ENCODE peak calls at places on chromosomes 3 and 15, in nine cellular contexts. G, Q, M, T, R, U, J, N and A are unnamed samples.

GRCh38 chr3:45819543-45819942 is 22.4 kb downstream of the LZTFL1 start:
- DNase-seq in G (no peak), Q (no peak), M (peak), T (peak), R (no peak), U (no peak), J (no peak), N (no peak), A (no peak)

GRCh38 chr3:135014575-135014974 is 219.5 kb downstream of the EPHB1 start:
- DNase-seq in G (no peak), Q (no peak), M (no peak), T (no peak), R (no peak), U (no peak), J (no peak), N (no peak), A (no peak)

GRCh38 chr3:128553560-128553959 is 60.6 kb upstream of the GATA2 start:
- DNase-seq in G (no peak), Q (no peak), M (no peak), T (no peak), R (no peak), U (no peak), J (peak), N (no peak), A (no peak)

GRCh38 chr15:25170781-25171110 is 216.0 kb downstream of the SNRPN start:
- DNase-seq in G (no peak), Q (peak), M (no peak), T (no peak), R (no peak), U (no peak), J (no peak), N (no peak), A (no peak)

GRCh38 chr3:31962801-31963205 is 18.3 kb downstream of the OSBPL10 start:
- DNase-seq in G (no peak), Q (no peak), M (no peak), T (no peak), R (no peak), U (no peak), J (peak), N (no peak), A (peak)

GRCh38 chr3:145959457-145960088 is 201.4 kb downstream of the PLOD2 start:
- DNase-seq in G (no peak), Q (no peak), M (no peak), T (no peak), R (no peak), U (no peak), J (no peak), N (no peak), A (no peak)

GRCh38 chr3:95424296-95424695 is 1361.4 kb downstream of the NSUN3 start:
- DNase-seq in G (no peak), Q (no peak), M (no peak), T (no peak), R (no peak), U (no peak), J (no peak), N (no peak), A (no peak)

GRCh38 chr3:138060792-138061191 is 50.8 kb downstream of the CLDN18 start:
- DNase-seq in G (no peak), Q (no peak), M (no peak), T (no peak), R (no peak), U (no peak), J (no peak), N (no peak), A (no peak)

GRCh38 chr3:51705276-51706020 is 1.4 kb upstream of the GRM2 start:
- DNase-seq in G (no peak), Q (peak), M (no peak), T (no peak), R (no peak), U (no peak), J (no peak), N (no peak), A (no peak)

GRCh38 chr3:40096561-40097506 is 212.7 kb upstream of the EIF1B start:
- DNase-seq in G (no peak), Q (no peak), M (no peak), T (no peak), R (no peak), U (no peak), J (no peak), N (no peak), A (peak)

GRCh38 chr3:81244196-81244595 is 517.2 kb downstream of the GBE1 start:
- DNase-seq in G (no peak), Q (no peak), M (no peak), T (no peak), R (no peak), U (no peak), J (no peak), N (no peak), A (no peak)

GRCh38 chr15:44713006-44713966 is 2.0 kb downstream of the B2M start:
- DNase-seq in G (no peak), Q (no peak), M (no peak), T (peak), R (no peak), U (no peak), J (peak), N (no peak), A (peak)

GRCh38 chr3:186823391-186823790 is 17.1 kb upstream of the RFC4 start:
- DNase-seq in G (no peak), Q (no peak), M (no peak), T (peak), R (no peak), U (no peak), J (no peak), N (no peak), A (no peak)

GRCh38 chr3:168615489-168616020 is 519.8 kb upstream of the GOLIM4 start:
- DNase-seq in G (no peak), Q (no peak), M (no peak), T (no peak), R (no peak), U (no peak), J (no peak), N (no peak), A (no peak)

GRCh38 chr3:77601853-77602440 is 562.0 kb downstream of the ROBO2 start:
- DNase-seq in G (no peak), Q (no peak), M (no peak), T (no peak), R (no peak), U (no peak), J (no peak), N (no peak), A (no peak)

GRCh38 chr3:159928071-159928491 is 60.6 kb upstream of the IL12A start:
- DNase-seq in G (no peak), Q (no peak), M (no peak), T (peak), R (no peak), U (no peak), J (no peak), N (no peak), A (peak)

GRCh38 chr3:132457301-132457700 is 40.0 kb downstream of the DNAJC13 start:
- DNase-seq in G (no peak), Q (no peak), M (no peak), T (peak), R (no peak), U (no peak), J (no peak), N (no peak), A (no peak)

GRCh38 chr3:64108281-64108680 is 85.0 kb upstream of the PSMD6 start:
- DNase-seq in G (no peak), Q (no peak), M (no peak), T (no peak), R (no peak), U (no peak), J (no peak), N (no peak), A (no peak)

GRCh38 chr15:47708116-47708515 is 9.2 kb upstream of the SEMA6D start:
- DNase-seq in G (no peak), Q (no peak), M (no peak), T (no peak), R (no peak), U (no peak), J (peak), N (no peak), A (no peak)

GRCh38 chr15:47715402-47715801 is 1.9 kb upstream of the SEMA6D start:
- DNase-seq in G (no peak), Q (no peak), M (no peak), T (no peak), R (no peak), U (no peak), J (no peak), N (no peak), A (no peak)

GRCh38 chr15:47715856-47716445 is 1.4 kb upstream of the SEMA6D start:
- DNase-seq in G (no peak), Q (no peak), M (no peak), T (peak), R (peak), U (no peak), J (peak), N (no peak), A (no peak)

GRCh38 chr15:47708595-47708994 is 8.7 kb upstream of the SEMA6D start:
- DNase-seq in G (no peak), Q (no peak), M (no peak), T (no peak), R (no peak), U (no peak), J (no peak), N (no peak), A (no peak)

GRCh38 chr15:47711654-47712053 is 5.7 kb upstream of the SEMA6D start:
- DNase-seq in G (no peak), Q (no peak), M (no peak), T (peak), R (no peak), U (no peak), J (peak), N (peak), A (peak)
- TF ChIP-seq CTCF in G (peak), Q (peak), M (peak), T (peak), R (peak), U (peak), J (peak), N (peak), A (peak)

GRCh38 chr15:47371939-47372338 is 345.4 kb upstream of the SEMA6D start:
- DNase-seq in G (no peak), Q (no peak), M (no peak), T (no peak), R (no peak), U (no peak), J (no peak), N (no peak), A (no peak)

GRCh38 chr15:47376190-47376589 is 341.1 kb upstream of the SEMA6D start:
- DNase-seq in G (no peak), Q (no peak), M (no peak), T (no peak), R (no peak), U (no peak), J (no peak), N (no peak), A (no peak)

GRCh38 chr15:47377465-47377864 is 339.8 kb upstream of the SEMA6D start:
- DNase-seq in G (no peak), Q (no peak), M (no peak), T (no peak), R (no peak), U (no peak), J (peak), N (no peak), A (no peak)

GRCh38 chr15:47378527-47378926 is 338.8 kb upstream of the SEMA6D start:
- DNase-seq in G (no peak), Q (no peak), M (no peak), T (no peak), R (no peak), U (no peak), J (no peak), N (no peak), A (no peak)

GRCh38 chr15:47374222-47374621 is 343.1 kb upstream of the SEMA6D start:
- DNase-seq in G (no peak), Q (no peak), M (no peak), T (peak), R (no peak), U (no peak), J (peak), N (no peak), A (peak)
- TF ChIP-seq CTCF in G (peak), Q (no peak), M (peak), T (peak), R (peak), U (no peak), J (peak), N (no peak), A (peak)

GRCh38 chr3:188351648-188352047 is 197.7 kb downstream of the LPP start:
- DNase-seq in G (no peak), Q (no peak), M (no peak), T (no peak), R (no peak), U (no peak), J (no peak), N (no peak), A (no peak)

GRCh38 chr3:188349963-188350332 is 196.0 kb downstream of the LPP start:
- DNase-seq in G (no peak), Q (no peak), M (no peak), T (no peak), R (no peak), U (no peak), J (no peak), N (no peak), A (peak)

GRCh38 chr3:188348445-188349244 is 194.7 kb downstream of the LPP start:
- DNase-seq in G (peak), Q (no peak), M (peak), T (peak), R (peak), U (no peak), J (peak), N (no peak), A (peak)

GRCh38 chr3:188350956-188351355 is 197.0 kb downstream of the LPP start:
- DNase-seq in G (no peak), Q (no peak), M (no peak), T (no peak), R (no peak), U (no peak), J (no peak), N (no peak), A (no peak)

GRCh38 chr3:188349276-188349962 is 195.5 kb downstream of the LPP start:
- DNase-seq in G (no peak), Q (no peak), M (no peak), T (peak), R (peak), U (no peak), J (no peak), N (no peak), A (peak)
- TF ChIP-seq CTCF in G (no peak), Q (no peak), M (no peak), T (peak), R (no peak), U (no peak), J (no peak), N (no peak), A (peak)

GRCh38 chr15:48861813-48862431 is 16.0 kb upstream of the EID1 start:
- DNase-seq in G (no peak), Q (no peak), M (peak), T (peak), R (no peak), U (peak), J (peak), N (peak), A (peak)
- TF ChIP-seq CTCF in G (peak), Q (peak), M (peak), T (peak), R (peak), U (peak), J (peak), N (peak), A (peak)

DNA sequence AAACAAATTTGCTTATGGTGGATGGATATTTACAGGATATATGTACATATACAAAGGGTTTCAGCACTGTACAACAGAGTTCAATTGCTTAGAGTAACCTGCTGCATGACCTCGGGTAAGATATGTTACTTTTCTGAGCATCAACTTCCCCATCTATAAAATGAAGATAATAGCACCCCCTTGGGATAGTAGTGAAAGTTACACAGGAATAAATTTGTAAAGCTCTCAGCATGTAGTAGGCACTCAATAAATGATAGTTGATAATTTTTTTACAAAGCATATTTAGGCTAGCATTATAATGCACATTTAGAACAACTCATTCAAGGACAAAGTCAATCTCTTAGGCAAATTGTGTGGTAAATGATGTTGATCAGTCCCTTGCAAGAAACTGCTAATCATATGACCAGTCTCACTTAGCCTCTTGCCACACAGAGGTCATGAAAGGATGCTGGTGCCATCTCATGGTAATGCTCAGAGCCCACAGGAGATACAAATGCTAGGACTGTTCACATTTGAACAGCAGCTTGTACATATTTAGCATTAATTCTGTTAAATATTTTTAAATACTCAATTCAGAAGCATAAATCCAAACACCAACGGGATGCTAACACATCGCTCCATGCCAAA is 123.9 kb downstream of the MAGI1 start:
- DNase-seq in G (no peak), Q (no peak), M (no peak), T (peak), R (no peak), U (no peak), J (peak), N (no peak), A (no peak)
- TF ChIP-seq CTCF in G (peak), Q (no peak), M (no peak), T (no peak), R (no peak), U (no peak), J (no peak), N (peak), A (peak)

DNA sequence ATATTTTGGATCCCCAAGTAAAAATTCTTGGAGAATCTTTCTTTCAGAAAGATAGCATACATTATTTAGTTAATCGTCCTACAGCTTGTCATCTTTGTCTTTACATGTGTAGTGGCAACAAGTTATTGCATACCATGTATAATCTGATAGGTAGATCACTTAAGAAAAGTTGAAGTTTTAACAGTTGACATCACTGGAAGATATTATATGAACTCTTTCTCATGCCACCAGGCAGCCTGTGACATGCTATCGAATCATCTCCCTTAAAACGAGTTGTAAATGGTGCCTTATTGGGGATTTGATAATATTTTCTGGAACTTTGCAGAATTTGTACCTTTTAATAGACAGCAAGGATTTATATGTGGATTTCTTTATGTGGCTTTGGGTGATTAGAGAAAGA is 8.7 kb downstream of the U2SURP start:
- DNase-seq in G (no peak), Q (no peak), M (no peak), T (no peak), R (no peak), U (no peak), J (no peak), N (no peak), A (peak)
- TF ChIP-seq CTCF in G (no peak), Q (no peak), M (no peak), T (no peak), R (no peak), U (no peak), J (no peak), N (no peak), A (no peak)